ENCODE peak calls at places on chromosomes 4 and X, in eight cellular contexts. One of them, this sample, is unnamed.

GRCh38 chr4:139920552-139920951 is 233.4 kb downstream of the MAML3 start:
- DNase-seq in A673: no peak
- DNase-seq in MCF 10A: no peak
- DNase-seq in foreskin fibroblast: no peak
- DNase-seq in activated T-cell treated with anti-CD3 and anti-CD28 coated beads for 4 hours: no peak
- DNase-seq in GDM1: no peak
- DNase-seq in sciatic nerve: no peak
- DNase-seq in HuH-7: no peak
- DNase-seq in this sample: no peak

GRCh38 chrX:40922307-40922706 is 162.9 kb upstream of the USP9X start:
- DNase-seq in A673: peak
- DNase-seq in MCF 10A: peak
- DNase-seq in foreskin fibroblast: peak
- DNase-seq in activated T-cell treated with anti-CD3 and anti-CD28 coated beads for 4 hours: no peak
- DNase-seq in GDM1: no peak
- DNase-seq in sciatic nerve: no peak
- DNase-seq in HuH-7: peak
- DNase-seq in this sample: no peak

GRCh38 chrX:154019633-154020499 is at the start of gene IRAK1:
- DNase-seq in A673: peak
- DNase-seq in MCF 10A: peak
- DNase-seq in foreskin fibroblast: peak
- DNase-seq in activated T-cell treated with anti-CD3 and anti-CD28 coated beads for 4 hours: no peak
- DNase-seq in GDM1: peak
- DNase-seq in sciatic nerve: no peak
- DNase-seq in HuH-7: peak
- DNase-seq in this sample: peak

GRCh38 chr4:8150152-8151090 is 8.2 kb downstream of the ABLIM2 start:
- DNase-seq in A673: no peak
- DNase-seq in MCF 10A: no peak
- DNase-seq in foreskin fibroblast: no peak
- DNase-seq in activated T-cell treated with anti-CD3 and anti-CD28 coated beads for 4 hours: no peak
- DNase-seq in GDM1: no peak
- DNase-seq in sciatic nerve: no peak
- DNase-seq in HuH-7: no peak
- DNase-seq in this sample: no peak

GRCh38 chr4:7417639-7418038 is 17.1 kb downstream of the PSAPL1 start:
- DNase-seq in A673: no peak
- DNase-seq in MCF 10A: no peak
- DNase-seq in foreskin fibroblast: no peak
- DNase-seq in activated T-cell treated with anti-CD3 and anti-CD28 coated beads for 4 hours: no peak
- DNase-seq in GDM1: no peak
- DNase-seq in sciatic nerve: no peak
- DNase-seq in HuH-7: no peak
- DNase-seq in this sample: no peak

GRCh38 chr4:137378393-137379290 is 153.7 kb downstream of the PCDH18 start:
- DNase-seq in A673: no peak
- DNase-seq in MCF 10A: peak
- DNase-seq in foreskin fibroblast: peak
- DNase-seq in activated T-cell treated with anti-CD3 and anti-CD28 coated beads for 4 hours: no peak
- DNase-seq in GDM1: no peak
- DNase-seq in sciatic nerve: no peak
- DNase-seq in HuH-7: no peak
- DNase-seq in this sample: no peak

GRCh38 chr4:39464886-39465501 is 6.1 kb downstream of the LIAS start:
- DNase-seq in A673: peak
- DNase-seq in MCF 10A: peak
- DNase-seq in foreskin fibroblast: peak
- DNase-seq in activated T-cell treated with anti-CD3 and anti-CD28 coated beads for 4 hours: no peak
- DNase-seq in GDM1: no peak
- DNase-seq in sciatic nerve: no peak
- DNase-seq in HuH-7: no peak
- DNase-seq in this sample: no peak

GRCh38 chr4:8015512-8015911 is 75.9 kb upstream of the AFAP1 start:
- DNase-seq in A673: peak
- DNase-seq in MCF 10A: no peak
- DNase-seq in foreskin fibroblast: peak
- DNase-seq in activated T-cell treated with anti-CD3 and anti-CD28 coated beads for 4 hours: no peak
- DNase-seq in GDM1: no peak
- DNase-seq in sciatic nerve: no peak
- DNase-seq in HuH-7: peak
- DNase-seq in this sample: no peak

GRCh38 chrX:12352922-12353321 is 214.6 kb downstream of the FRMPD4 start:
- DNase-seq in A673: no peak
- DNase-seq in MCF 10A: peak
- DNase-seq in foreskin fibroblast: no peak
- DNase-seq in activated T-cell treated with anti-CD3 and anti-CD28 coated beads for 4 hours: no peak
- DNase-seq in GDM1: no peak
- DNase-seq in sciatic nerve: no peak
- DNase-seq in HuH-7: no peak
- DNase-seq in this sample: no peak

This sample was measured in ovary.